ENCODE peak calls at places on chromosome 18, in four cellular contexts. S is cardiac fibroblast, P is ovary, E is coronary artery. T is an unnamed sample.
A peak's percentile ranks its signal among the peaks of the same experiment; 100 is the strongest.

GRCh38 chr18:79733996-79734770 is 54.6 kb downstream of the CTDP1 start:
- DNase-seq in P (no peak), S (no peak), E (no peak), T (no peak)

GRCh38 chr18:55280515-55280914 is 307.5 kb downstream of the TCF4 start:
- DNase-seq in S (no peak), P (peak; percentile 29), E (no peak), T (no peak)

GRCh38 chr18:13703899-13704298 is 22.5 kb downstream of the FAM210A start:
- DNase-seq in E (no peak), S (no peak), P (no peak), T (no peak)

GRCh38 chr18:6592522-6592921 is 137.0 kb upstream of the ARHGAP28 start:
- DNase-seq in E (no peak), P (no peak), S (no peak), T (no peak)

GRCh38 chr18:51107594-51108305 is 77.7 kb downstream of the SMAD4 start:
- DNase-seq in S (no peak), E (no peak), P (no peak), T (peak; percentile 36)

GRCh38 chr18:12038082-12038660 is 55.5 kb upstream of the ANKRD62 start:
- DNase-seq in S (peak; percentile 28), P (peak; percentile 24), E (peak; percentile 71), T (peak; percentile 57)

GRCh38 chr18:58989184-58989759 is 124.6 kb downstream of the ZNF532 start:
- DNase-seq in P (no peak), E (no peak), S (no peak), T (no peak)

GRCh38 chr18:32877371-32877770 is 104.5 kb upstream of the KLHL14 start:
- DNase-seq in P (no peak), S (no peak), E (no peak), T (no peak)

GRCh38 chr18:13563390-13563805 is 163.0 kb downstream of the FAM210A start:
- DNase-seq in P (no peak), S (no peak), E (no peak), T (no peak)

DNA sequence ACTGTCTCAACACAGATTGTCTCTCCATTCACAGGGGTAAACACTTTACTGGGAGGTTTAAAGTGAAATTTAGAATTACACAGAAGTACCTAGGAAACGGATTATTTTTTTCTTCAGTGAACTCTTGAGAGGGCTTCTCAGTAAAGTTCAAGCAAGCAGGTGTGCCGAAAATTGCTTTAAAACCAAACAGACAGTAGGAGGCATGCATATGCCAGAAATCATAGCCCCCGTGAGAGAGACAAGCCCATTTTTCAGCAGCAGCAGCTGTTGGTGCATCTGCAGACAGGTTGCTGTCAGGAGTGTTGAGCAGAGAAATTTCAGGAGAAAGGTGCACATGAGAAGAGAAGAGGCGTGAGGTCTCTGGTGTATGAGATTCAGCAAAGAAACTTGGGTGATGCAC is 2115.5 kb upstream of the CELF4 start:
- DNase-seq in P (no peak), S (no peak), E (no peak), T (no peak)
- TF ChIP-seq CTCF in P (no peak), S (no peak), E (no peak), T (no peak)

GRCh38 chr18:75896865-75897264 is 469.4 kb upstream of the SMIM21 start:
- DNase-seq in S (no peak), E (no peak), P (no peak), T (no peak)
- TF ChIP-seq CTCF in S (no peak), E (no peak), P (no peak), T (no peak)

GRCh38 chr18:25923193-25923592 is 167.2 kb downstream of the SS18 start:
- DNase-seq in P (no peak), S (no peak), E (no peak), T (no peak)

GRCh38 chr18:25927830-25928229 is 162.6 kb downstream of the SS18 start:
- DNase-seq in S (no peak), P (no peak), E (no peak), T (no peak)

GRCh38 chr18:25915907-25916306 is 174.5 kb downstream of the SS18 start:
- DNase-seq in E (no peak), S (no peak), P (no peak), T (no peak)

GRCh38 chr18:25921677-25922421 is 168.6 kb downstream of the SS18 start:
- DNase-seq in P (no peak), S (peak; percentile 20), E (no peak), T (peak; percentile 64)
- TF ChIP-seq CTCF in P (no peak), S (peak; percentile 49), E (no peak), T (peak; percentile 65)

DNA sequence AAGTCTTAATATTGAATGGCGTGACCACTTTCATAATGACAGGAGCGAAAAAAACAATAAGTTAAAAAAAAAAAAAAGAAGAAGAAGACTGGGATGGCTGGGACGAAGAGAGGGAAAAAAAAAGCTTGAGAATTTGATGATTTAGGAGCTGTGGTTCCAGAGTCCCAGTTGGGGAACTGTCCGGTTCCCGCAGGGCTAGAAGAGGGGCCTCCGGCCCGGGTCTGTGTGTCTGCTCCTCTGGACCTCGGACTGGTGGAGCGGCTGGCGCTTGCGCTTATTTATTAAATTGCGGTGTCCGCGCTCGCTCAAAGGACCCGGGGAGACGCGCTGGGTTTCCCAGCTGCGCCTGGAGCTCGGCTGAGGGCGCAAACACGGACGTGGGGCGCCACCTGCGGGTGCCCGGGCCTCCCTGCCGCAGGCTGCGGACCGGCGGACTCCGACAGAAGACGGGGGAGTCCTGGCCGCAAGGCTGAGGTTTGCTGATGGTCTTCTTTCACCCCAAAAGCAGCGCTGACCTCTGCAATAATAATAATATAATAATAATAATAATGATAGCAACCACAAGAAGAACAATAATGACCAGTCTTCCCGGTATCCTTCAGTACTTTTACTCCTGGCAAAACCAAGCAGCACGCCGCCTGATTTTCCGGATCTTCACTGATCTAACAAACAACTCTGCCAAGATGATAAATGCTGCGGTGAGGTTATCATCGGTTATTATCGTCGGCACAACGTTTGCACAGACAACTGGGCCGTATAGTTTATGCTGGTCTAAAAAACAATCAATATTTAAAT is at the start of gene CBLN2:
- DNase-seq in S (peak; percentile 67), P (no peak), E (no peak), T (peak; percentile 58)
- TF ChIP-seq CTCF in S (peak; percentile 67), P (no peak), E (no peak), T (peak; percentile 62)

DNA sequence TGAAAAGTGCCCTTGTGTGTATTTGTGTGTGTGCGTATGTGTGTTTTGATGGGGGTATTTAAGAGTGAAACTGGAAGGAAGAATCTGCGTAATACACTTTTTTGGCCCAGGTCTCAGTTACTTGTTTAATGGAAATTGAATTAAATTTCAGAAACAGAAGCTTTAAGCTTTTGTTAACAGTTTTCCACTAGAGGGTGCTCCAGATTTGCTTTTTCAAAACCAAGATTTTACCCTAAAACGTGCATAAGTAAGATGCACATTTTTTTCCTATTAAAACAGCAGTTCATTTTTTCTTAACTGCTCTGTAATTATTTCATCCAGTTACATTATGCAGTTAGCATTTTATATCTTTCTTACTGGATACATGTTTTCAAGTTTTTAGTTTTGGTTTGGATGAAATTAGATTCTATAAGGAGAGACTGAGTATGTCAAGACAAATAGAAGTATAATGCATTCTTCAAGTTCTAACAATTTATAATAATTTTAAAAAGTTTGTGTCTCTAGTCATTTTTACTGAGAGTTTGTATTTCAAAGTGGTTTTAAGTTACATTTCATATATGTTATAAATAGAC is 97.2 kb downstream of the PIK3C3 start:
- DNase-seq in S (peak; percentile 61), P (no peak), E (no peak), T (no peak)
- TF ChIP-seq CTCF in S (peak; percentile 53), P (no peak), E (no peak), T (no peak)

GRCh38 chr18:48674198-48674721 is 135.4 kb downstream of the CTIF start:
- DNase-seq in E (no peak), S (peak; percentile 63), P (peak; percentile 12), T (no peak)
- TF ChIP-seq CTCF in E (no peak), S (no peak), P (no peak), T (no peak)

GRCh38 chr18:30288662-30289414 is 753.7 kb downstream of the DSC3 start:
- DNase-seq in E (no peak), S (no peak), P (no peak), T (no peak)
- TF ChIP-seq CTCF in E (no peak), S (no peak), P (no peak), T (no peak)

GRCh38 chr18:44098551-44099098 is 582.1 kb upstream of the SETBP1 start:
- DNase-seq in S (peak; percentile 49), E (no peak), P (no peak), T (no peak)
- TF ChIP-seq CTCF in S (peak; percentile 19), E (no peak), P (no peak), T (no peak)

GRCh38 chr18:62939433-62939832 is 224.1 kb downstream of the PHLPP1 start:
- DNase-seq in P (no peak), E (no peak), S (peak; percentile 17), T (no peak)

GRCh38 chr18:62939925-62940324 is 224.6 kb downstream of the PHLPP1 start:
- DNase-seq in P (no peak), S (no peak), E (no peak), T (no peak)

GRCh38 chr18:62948788-62949187 is 233.4 kb downstream of the PHLPP1 start:
- DNase-seq in P (no peak), E (no peak), S (no peak), T (no peak)

GRCh38 chr18:62942578-62942977 is 227.2 kb downstream of the PHLPP1 start:
- DNase-seq in S (no peak), P (no peak), E (no peak), T (no peak)

GRCh38 chr18:62944454-62944853 is 229.1 kb downstream of the PHLPP1 start:
- DNase-seq in P (no peak), E (no peak), S (peak; percentile 26), T (no peak)
- TF ChIP-seq CTCF in P (no peak), E (no peak), S (no peak), T (no peak)

DNA sequence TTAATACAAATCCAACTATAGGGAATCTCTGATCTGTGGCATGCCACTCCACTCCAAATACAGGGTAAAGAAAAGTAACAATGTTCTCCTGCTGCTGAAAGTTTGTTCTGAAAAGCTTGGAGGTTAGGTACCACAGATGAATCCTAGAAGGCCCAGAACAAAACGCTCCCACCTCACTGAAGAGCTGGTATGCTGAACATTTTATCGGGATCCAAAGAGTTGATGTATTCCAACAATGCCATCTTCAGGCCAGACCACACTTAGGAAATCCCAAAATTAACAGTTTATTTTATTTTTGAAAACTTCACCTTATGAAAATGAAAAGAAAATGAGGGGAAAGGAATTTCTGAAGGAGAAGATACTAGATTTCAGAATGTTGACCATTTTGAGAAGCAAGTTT is 145.1 kb upstream of the CDH19 start:
- DNase-seq in P (no peak), E (no peak), S (peak; percentile 55), T (no peak)
- TF ChIP-seq CTCF in P (no peak), E (no peak), S (peak; percentile 14), T (no peak)